ENCODE peak calls at places on chromosomes 11 and 22, in seven cellular contexts. One of them, this sample, is unnamed.

GRCh38 chr11:67120456-67120855 is 1.4 kb downstream of the KDM2A start:
- DNase-seq in stimulated activated CD4-positive, alpha-beta T cell treated with anti-CD3 and anti-CD28 coated beads, Interleukin-12 subunit alpha, Interleukin-12 subunit beta, amount 100 ng/mL, for 4 hours: no peak
- DNase-seq in substantia nigra: no peak
- DNase-seq in heart right ventricle: no peak
- DNase-seq in kidney tubule cell: no peak
- DNase-seq in natural killer cell: no peak
- DNase-seq in globus pallidus: no peak
- DNase-seq in this sample: no peak

GRCh38 chr11:17751558-17751957 is 17.0 kb downstream of the KCNC1 start:
- DNase-seq in stimulated activated CD4-positive, alpha-beta T cell treated with anti-CD3 and anti-CD28 coated beads, Interleukin-12 subunit alpha, Interleukin-12 subunit beta, amount 100 ng/mL, for 4 hours: no peak
- DNase-seq in natural killer cell: no peak
- DNase-seq in kidney tubule cell: no peak
- DNase-seq in substantia nigra: no peak
- DNase-seq in heart right ventricle: no peak
- DNase-seq in globus pallidus: no peak
- DNase-seq in this sample: no peak

GRCh38 chr22:31083377-31083768 is 2.3 kb downstream of the SMTN start:
- DNase-seq in globus pallidus: no peak
- DNase-seq in stimulated activated CD4-positive, alpha-beta T cell treated with anti-CD3 and anti-CD28 coated beads, Interleukin-12 subunit alpha, Interleukin-12 subunit beta, amount 100 ng/mL, for 4 hours: no peak
- DNase-seq in natural killer cell: no peak
- DNase-seq in heart right ventricle: peak
- DNase-seq in substantia nigra: no peak
- DNase-seq in kidney tubule cell: peak
- DNase-seq in this sample: no peak

GRCh38 chr11:86745571-86745970 is 54.8 kb upstream of the PRSS23 start:
- DNase-seq in kidney tubule cell: peak
- DNase-seq in natural killer cell: no peak
- DNase-seq in substantia nigra: no peak
- DNase-seq in stimulated activated CD4-positive, alpha-beta T cell treated with anti-CD3 and anti-CD28 coated beads, Interleukin-12 subunit alpha, Interleukin-12 subunit beta, amount 100 ng/mL, for 4 hours: no peak
- DNase-seq in heart right ventricle: no peak
- DNase-seq in globus pallidus: no peak
- DNase-seq in this sample: no peak

GRCh38 chr11:104152941-104153340 is 11.0 kb downstream of the PDGFD start:
- DNase-seq in kidney tubule cell: no peak
- DNase-seq in heart right ventricle: no peak
- DNase-seq in globus pallidus: no peak
- DNase-seq in natural killer cell: no peak
- DNase-seq in stimulated activated CD4-positive, alpha-beta T cell treated with anti-CD3 and anti-CD28 coated beads, Interleukin-12 subunit alpha, Interleukin-12 subunit beta, amount 100 ng/mL, for 4 hours: no peak
- DNase-seq in substantia nigra: no peak
- DNase-seq in this sample: no peak

GRCh38 chr11:8777907-8778767 is 95.5 kb downstream of the RPL27A start:
- DNase-seq in stimulated activated CD4-positive, alpha-beta T cell treated with anti-CD3 and anti-CD28 coated beads, Interleukin-12 subunit alpha, Interleukin-12 subunit beta, amount 100 ng/mL, for 4 hours: no peak
- DNase-seq in natural killer cell: peak
- DNase-seq in heart right ventricle: peak
- DNase-seq in globus pallidus: no peak
- DNase-seq in kidney tubule cell: peak
- DNase-seq in substantia nigra: no peak
- DNase-seq in this sample: peak

GRCh38 chr11:119641991-119642745 is 86.8 kb downstream of the NECTIN1 start:
- DNase-seq in kidney tubule cell: peak
- DNase-seq in globus pallidus: no peak
- DNase-seq in heart right ventricle: no peak
- DNase-seq in stimulated activated CD4-positive, alpha-beta T cell treated with anti-CD3 and anti-CD28 coated beads, Interleukin-12 subunit alpha, Interleukin-12 subunit beta, amount 100 ng/mL, for 4 hours: no peak
- DNase-seq in substantia nigra: no peak
- DNase-seq in natural killer cell: no peak
- DNase-seq in this sample: peak

GRCh38 chr11:2426221-2426620 is 18.1 kb downstream of the TRPM5 start:
- DNase-seq in substantia nigra: no peak
- DNase-seq in heart right ventricle: peak
- DNase-seq in natural killer cell: no peak
- DNase-seq in globus pallidus: no peak
- DNase-seq in kidney tubule cell: no peak
- DNase-seq in stimulated activated CD4-positive, alpha-beta T cell treated with anti-CD3 and anti-CD28 coated beads, Interleukin-12 subunit alpha, Interleukin-12 subunit beta, amount 100 ng/mL, for 4 hours: no peak
- DNase-seq in this sample: no peak

GRCh38 chr11:62336949-62337681 is at the start of gene ASRGL1:
- DNase-seq in kidney tubule cell: peak
- DNase-seq in heart right ventricle: peak
- DNase-seq in globus pallidus: peak
- DNase-seq in substantia nigra: peak
- DNase-seq in stimulated activated CD4-positive, alpha-beta T cell treated with anti-CD3 and anti-CD28 coated beads, Interleukin-12 subunit alpha, Interleukin-12 subunit beta, amount 100 ng/mL, for 4 hours: peak
- DNase-seq in natural killer cell: peak
- DNase-seq in this sample: peak

GRCh38 chr11:94134651-94135512 is 6.2 kb downstream of the PANX1 start:
- DNase-seq in substantia nigra: peak
- DNase-seq in stimulated activated CD4-positive, alpha-beta T cell treated with anti-CD3 and anti-CD28 coated beads, Interleukin-12 subunit alpha, Interleukin-12 subunit beta, amount 100 ng/mL, for 4 hours: peak
- DNase-seq in kidney tubule cell: peak
- DNase-seq in natural killer cell: no peak
- DNase-seq in heart right ventricle: peak
- DNase-seq in globus pallidus: peak
- DNase-seq in this sample: peak

GRCh38 chr11:34161812-34162506 is 56.5 kb downstream of the NAT10 start:
- DNase-seq in stimulated activated CD4-positive, alpha-beta T cell treated with anti-CD3 and anti-CD28 coated beads, Interleukin-12 subunit alpha, Interleukin-12 subunit beta, amount 100 ng/mL, for 4 hours: no peak
- DNase-seq in natural killer cell: no peak
- DNase-seq in kidney tubule cell: peak
- DNase-seq in globus pallidus: no peak
- DNase-seq in heart right ventricle: no peak
- DNase-seq in substantia nigra: no peak
- DNase-seq in this sample: no peak

GRCh38 chr11:9146477-9146876 is 55.1 kb upstream of the SCUBE2 start:
- DNase-seq in globus pallidus: peak
- DNase-seq in substantia nigra: no peak
- DNase-seq in stimulated activated CD4-positive, alpha-beta T cell treated with anti-CD3 and anti-CD28 coated beads, Interleukin-12 subunit alpha, Interleukin-12 subunit beta, amount 100 ng/mL, for 4 hours: no peak
- DNase-seq in kidney tubule cell: no peak
- DNase-seq in heart right ventricle: no peak
- DNase-seq in natural killer cell: no peak
- DNase-seq in this sample: peak

GRCh38 chr11:133977067-133977681 is 20.4 kb upstream of the IGSF9B start:
- DNase-seq in heart right ventricle: no peak
- DNase-seq in kidney tubule cell: no peak
- DNase-seq in substantia nigra: no peak
- DNase-seq in stimulated activated CD4-positive, alpha-beta T cell treated with anti-CD3 and anti-CD28 coated beads, Interleukin-12 subunit alpha, Interleukin-12 subunit beta, amount 100 ng/mL, for 4 hours: no peak
- DNase-seq in natural killer cell: no peak
- DNase-seq in globus pallidus: no peak
- DNase-seq in this sample: no peak

GRCh38 chr22:38799265-38800002 is 5.5 kb upstream of the DNAL4 start:
- DNase-seq in kidney tubule cell: peak
- DNase-seq in natural killer cell: no peak
- DNase-seq in substantia nigra: no peak
- DNase-seq in globus pallidus: no peak
- DNase-seq in heart right ventricle: no peak
- DNase-seq in stimulated activated CD4-positive, alpha-beta T cell treated with anti-CD3 and anti-CD28 coated beads, Interleukin-12 subunit alpha, Interleukin-12 subunit beta, amount 100 ng/mL, for 4 hours: no peak
- DNase-seq in this sample: no peak

GRCh38 chr11:118529584-118530175 is 1.3 kb upstream of the TMEM25 start:
- DNase-seq in natural killer cell: no peak
- DNase-seq in kidney tubule cell: no peak
- DNase-seq in globus pallidus: no peak
- DNase-seq in substantia nigra: no peak
- DNase-seq in stimulated activated CD4-positive, alpha-beta T cell treated with anti-CD3 and anti-CD28 coated beads, Interleukin-12 subunit alpha, Interleukin-12 subunit beta, amount 100 ng/mL, for 4 hours: no peak
- DNase-seq in heart right ventricle: no peak
- DNase-seq in this sample: no peak

GRCh38 chr11:2251138-2251537 is 19.2 kb downstream of the ASCL2 start:
- DNase-seq in heart right ventricle: no peak
- DNase-seq in substantia nigra: no peak
- DNase-seq in natural killer cell: no peak
- DNase-seq in stimulated activated CD4-positive, alpha-beta T cell treated with anti-CD3 and anti-CD28 coated beads, Interleukin-12 subunit alpha, Interleukin-12 subunit beta, amount 100 ng/mL, for 4 hours: no peak
- DNase-seq in kidney tubule cell: no peak
- DNase-seq in globus pallidus: no peak
- DNase-seq in this sample: no peak

GRCh38 chr22:46275455-46276129 is 7.8 kb downstream of the TTC38 start:
- DNase-seq in kidney tubule cell: peak
- DNase-seq in heart right ventricle: no peak
- DNase-seq in globus pallidus: no peak
- DNase-seq in natural killer cell: no peak
- DNase-seq in substantia nigra: no peak
- DNase-seq in stimulated activated CD4-positive, alpha-beta T cell treated with anti-CD3 and anti-CD28 coated beads, Interleukin-12 subunit alpha, Interleukin-12 subunit beta, amount 100 ng/mL, for 4 hours: no peak
- DNase-seq in this sample: no peak

GRCh38 chr11:68145120-68145866 is 24.1 kb upstream of the CHKA start:
- DNase-seq in globus pallidus: no peak
- DNase-seq in stimulated activated CD4-positive, alpha-beta T cell treated with anti-CD3 and anti-CD28 coated beads, Interleukin-12 subunit alpha, Interleukin-12 subunit beta, amount 100 ng/mL, for 4 hours: no peak
- DNase-seq in kidney tubule cell: peak
- DNase-seq in natural killer cell: no peak
- DNase-seq in heart right ventricle: no peak
- DNase-seq in substantia nigra: no peak
- DNase-seq in this sample: no peak

GRCh38 chr22:23183107-23183698 is 2.9 kb downstream of the BCR start:
- DNase-seq in globus pallidus: peak
- DNase-seq in heart right ventricle: no peak
- DNase-seq in kidney tubule cell: peak
- DNase-seq in substantia nigra: peak
- DNase-seq in natural killer cell: no peak
- DNase-seq in stimulated activated CD4-positive, alpha-beta T cell treated with anti-CD3 and anti-CD28 coated beads, Interleukin-12 subunit alpha, Interleukin-12 subunit beta, amount 100 ng/mL, for 4 hours: no peak
- DNase-seq in this sample: peak

GRCh38 chr22:40746428-40747220 is 67.3 kb downstream of the MCHR1 start:
- DNase-seq in stimulated activated CD4-positive, alpha-beta T cell treated with anti-CD3 and anti-CD28 coated beads, Interleukin-12 subunit alpha, Interleukin-12 subunit beta, amount 100 ng/mL, for 4 hours: no peak
- DNase-seq in heart right ventricle: no peak
- DNase-seq in substantia nigra: no peak
- DNase-seq in kidney tubule cell: no peak
- DNase-seq in globus pallidus: no peak
- DNase-seq in natural killer cell: no peak
- DNase-seq in this sample: no peak